ENCODE peak calls at places on chromosomes 11 and 22, in six cellular contexts. One of them, this sample, is unnamed.

GRCh38 chr11:128552783-128553661 is 34.3 kb downstream of the ETS1 start:
- DNase-seq in fibroblast of lung: peak; percentile 71
- DNase-seq in effector CD4-positive, alpha-beta T cell: no peak
- DNase-seq in HTR-8/SVneo: no peak
- DNase-seq in T-helper 2 cell: no peak
- DNase-seq in choroid plexus epithelial cell: no peak
- DNase-seq in this sample: no peak

GRCh38 chr11:65389294-65389980 is 3.0 kb downstream of the FRMD8 start:
- DNase-seq in T-helper 2 cell: no peak
- DNase-seq in choroid plexus epithelial cell: no peak
- DNase-seq in fibroblast of lung: no peak
- DNase-seq in effector CD4-positive, alpha-beta T cell: no peak
- DNase-seq in HTR-8/SVneo: no peak
- DNase-seq in this sample: no peak

GRCh38 chr11:129732926-129733325 is 82.7 kb upstream of the TMEM45B start:
- DNase-seq in T-helper 2 cell: no peak
- DNase-seq in choroid plexus epithelial cell: no peak
- DNase-seq in effector CD4-positive, alpha-beta T cell: no peak
- DNase-seq in HTR-8/SVneo: no peak
- DNase-seq in fibroblast of lung: no peak
- DNase-seq in this sample: no peak

GRCh38 chr11:120834686-120835225 is 189.1 kb upstream of the TBCEL start:
- DNase-seq in choroid plexus epithelial cell: no peak
- DNase-seq in T-helper 2 cell: no peak
- DNase-seq in HTR-8/SVneo: no peak
- DNase-seq in fibroblast of lung: no peak
- DNase-seq in effector CD4-positive, alpha-beta T cell: no peak
- DNase-seq in this sample: no peak

GRCh38 chr22:45589556-45589955 is 82.1 kb upstream of the ATXN10 start:
- DNase-seq in choroid plexus epithelial cell: no peak
- DNase-seq in T-helper 2 cell: no peak
- DNase-seq in fibroblast of lung: no peak
- DNase-seq in effector CD4-positive, alpha-beta T cell: no peak
- DNase-seq in HTR-8/SVneo: no peak
- DNase-seq in this sample: no peak

GRCh38 chr11:12599408-12600143 is 74.6 kb upstream of the TEAD1 start:
- DNase-seq in choroid plexus epithelial cell: no peak
- DNase-seq in T-helper 2 cell: peak; percentile 14
- DNase-seq in effector CD4-positive, alpha-beta T cell: no peak
- DNase-seq in fibroblast of lung: no peak
- DNase-seq in HTR-8/SVneo: peak; percentile 46
- DNase-seq in this sample: no peak

GRCh38 chr11:68524213-68524612 is 63.7 kb downstream of the PPP6R3 start:
- DNase-seq in fibroblast of lung: no peak
- DNase-seq in choroid plexus epithelial cell: peak; percentile 20
- DNase-seq in effector CD4-positive, alpha-beta T cell: no peak
- DNase-seq in T-helper 2 cell: no peak
- DNase-seq in HTR-8/SVneo: no peak
- DNase-seq in this sample: no peak

GRCh38 chr11:46120711-46121327 is 435 bp downstream of the PHF21A start:
- DNase-seq in choroid plexus epithelial cell: peak; percentile 79
- DNase-seq in fibroblast of lung: no peak
- DNase-seq in effector CD4-positive, alpha-beta T cell: no peak
- DNase-seq in HTR-8/SVneo: peak; percentile 24
- DNase-seq in T-helper 2 cell: no peak
- DNase-seq in this sample: peak; percentile 3

GRCh38 chr11:126544311-126545056 is 189.0 kb downstream of the ST3GAL4 start:
- DNase-seq in choroid plexus epithelial cell: peak; percentile 28
- DNase-seq in HTR-8/SVneo: peak; percentile 28
- DNase-seq in T-helper 2 cell: no peak
- DNase-seq in fibroblast of lung: peak; percentile 8
- DNase-seq in effector CD4-positive, alpha-beta T cell: no peak
- DNase-seq in this sample: no peak

GRCh38 chr11:12066056-12066798 is 44.2 kb upstream of the MICAL2 start:
- DNase-seq in choroid plexus epithelial cell: peak; percentile 79
- DNase-seq in fibroblast of lung: peak; percentile 87
- DNase-seq in T-helper 2 cell: no peak
- DNase-seq in effector CD4-positive, alpha-beta T cell: no peak
- DNase-seq in HTR-8/SVneo: peak; percentile 79
- DNase-seq in this sample: no peak

GRCh38 chr11:65852508-65853248 is 5.3 kb downstream of the CFL1 start:
- DNase-seq in choroid plexus epithelial cell: peak; percentile 10
- DNase-seq in fibroblast of lung: no peak
- DNase-seq in effector CD4-positive, alpha-beta T cell: no peak
- DNase-seq in T-helper 2 cell: no peak
- DNase-seq in HTR-8/SVneo: no peak
- DNase-seq in this sample: no peak

GRCh38 chr22:24001314-24001713 is 3.9 kb downstream of the GSTT4 start:
- DNase-seq in fibroblast of lung: no peak
- DNase-seq in choroid plexus epithelial cell: no peak
- DNase-seq in T-helper 2 cell: no peak
- DNase-seq in HTR-8/SVneo: no peak
- DNase-seq in effector CD4-positive, alpha-beta T cell: no peak
- DNase-seq in this sample: no peak

GRCh38 chr11:128453444-128454336 is 133.7 kb downstream of the ETS1 start:
- DNase-seq in HTR-8/SVneo: peak; percentile 19
- DNase-seq in fibroblast of lung: peak; percentile 90
- DNase-seq in choroid plexus epithelial cell: peak; percentile 95
- DNase-seq in T-helper 2 cell: no peak
- DNase-seq in effector CD4-positive, alpha-beta T cell: no peak
- DNase-seq in this sample: no peak

GRCh38 chr22:31290494-31291402 is 1.5 kb downstream of the PIK3IP1 start:
- DNase-seq in HTR-8/SVneo: peak; percentile 83
- DNase-seq in effector CD4-positive, alpha-beta T cell: peak; percentile 95
- DNase-seq in fibroblast of lung: peak; percentile 89
- DNase-seq in T-helper 2 cell: peak; percentile 94
- DNase-seq in choroid plexus epithelial cell: peak; percentile 95
- DNase-seq in this sample: peak; percentile 94

GRCh38 chr22:33785283-33785991 is 134.8 kb downstream of the LARGE1 start:
- DNase-seq in effector CD4-positive, alpha-beta T cell: no peak
- DNase-seq in T-helper 2 cell: no peak
- DNase-seq in choroid plexus epithelial cell: peak; percentile 69
- DNase-seq in HTR-8/SVneo: no peak
- DNase-seq in fibroblast of lung: peak; percentile 46
- DNase-seq in this sample: no peak

GRCh38 chr11:65428578-65429068 is 6.0 kb downstream of the NEAT1 start:
- DNase-seq in HTR-8/SVneo: no peak
- DNase-seq in choroid plexus epithelial cell: no peak
- DNase-seq in fibroblast of lung: no peak
- DNase-seq in T-helper 2 cell: no peak
- DNase-seq in effector CD4-positive, alpha-beta T cell: no peak
- DNase-seq in this sample: no peak